ENCODE peak calls at places on chromosomes 5 and 9, in four cellular contexts. H is HepG2; W is CD4-positive, CD25-positive, alpha-beta regulatory T cell; E is right lobe of liver. F is an unnamed sample.

GRCh38 chr9:88973281-88974045 is 17.8 kb upstream of the S1PR3 start:
- DNase-seq in E (peak; percentile 18), W (no peak), H (no peak), F (no peak)

GRCh38 chr9:94859891-94860290 is 133.4 kb downstream of the AOPEP start:
- DNase-seq in W (no peak), H (no peak), E (no peak), F (no peak)

GRCh38 chr5:115460476-115460875 is 84.1 kb downstream of the FEM1C start:
- DNase-seq in E (no peak), W (no peak), H (no peak), F (peak; percentile 81)

GRCh38 chr9:70168521-70168920 is 90.3 kb upstream of the SMC5 start:
- DNase-seq in E (no peak), W (no peak), H (no peak), F (no peak)

GRCh38 chr9:70080481-70081119 is 37.0 kb downstream of the MAMDC2 start:
- DNase-seq in H (peak; percentile 3), W (no peak), E (peak; percentile 61), F (no peak)

GRCh38 chr9:27368317-27368985 is 71.5 kb upstream of the EQTN start:
- DNase-seq in W (no peak), H (no peak), E (no peak), F (peak; percentile 44)

GRCh38 chr5:143806568-143806967 is 5.4 kb upstream of the HMHB1 start:
- DNase-seq in E (no peak), W (no peak), H (no peak), F (no peak)

GRCh38 chr5:124677376-124677998 is 69.0 kb downstream of the ZNF608 start:
- DNase-seq in H (no peak), W (no peak), E (no peak), F (peak; percentile 79)

GRCh38 chr9:114002986-114003740 is 74.9 kb downstream of the AMBP start:
- DNase-seq in W (no peak), E (peak; percentile 28), H (no peak), F (no peak)

GRCh38 chr5:24606974-24607373 is 37.8 kb downstream of the CDH10 start:
- DNase-seq in H (no peak), W (no peak), E (no peak), F (no peak)

GRCh38 chr9:92180669-92181181 is 65.5 kb upstream of the SPTLC1 start:
- DNase-seq in H (peak; percentile 20), W (no peak), E (no peak), F (no peak)

GRCh38 chr5:150270546-150271295 is 18.9 kb downstream of the CAMK2A start:
- DNase-seq in W (no peak), H (peak; percentile 39), E (no peak), F (no peak)

GRCh38 chr9:77486968-77487367 is 161.2 kb downstream of the GNA14 start:
- DNase-seq in W (no peak), E (no peak), H (no peak), F (no peak)

GRCh38 chr5:130280528-130281217 is 376.4 kb downstream of the CHSY3 start:
- DNase-seq in E (no peak), W (no peak), H (no peak), F (no peak)

GRCh38 chr5:127813633-127814171 is 110.5 kb downstream of the CCDC192 start:
- DNase-seq in E (no peak), H (no peak), W (no peak), F (no peak)

GRCh38 chr9:133715866-133716563 is 22.1 kb downstream of the SARDH start:
- DNase-seq in E (peak; percentile 49), W (peak; percentile 25), H (peak; percentile 60), F (no peak)

DNA sequence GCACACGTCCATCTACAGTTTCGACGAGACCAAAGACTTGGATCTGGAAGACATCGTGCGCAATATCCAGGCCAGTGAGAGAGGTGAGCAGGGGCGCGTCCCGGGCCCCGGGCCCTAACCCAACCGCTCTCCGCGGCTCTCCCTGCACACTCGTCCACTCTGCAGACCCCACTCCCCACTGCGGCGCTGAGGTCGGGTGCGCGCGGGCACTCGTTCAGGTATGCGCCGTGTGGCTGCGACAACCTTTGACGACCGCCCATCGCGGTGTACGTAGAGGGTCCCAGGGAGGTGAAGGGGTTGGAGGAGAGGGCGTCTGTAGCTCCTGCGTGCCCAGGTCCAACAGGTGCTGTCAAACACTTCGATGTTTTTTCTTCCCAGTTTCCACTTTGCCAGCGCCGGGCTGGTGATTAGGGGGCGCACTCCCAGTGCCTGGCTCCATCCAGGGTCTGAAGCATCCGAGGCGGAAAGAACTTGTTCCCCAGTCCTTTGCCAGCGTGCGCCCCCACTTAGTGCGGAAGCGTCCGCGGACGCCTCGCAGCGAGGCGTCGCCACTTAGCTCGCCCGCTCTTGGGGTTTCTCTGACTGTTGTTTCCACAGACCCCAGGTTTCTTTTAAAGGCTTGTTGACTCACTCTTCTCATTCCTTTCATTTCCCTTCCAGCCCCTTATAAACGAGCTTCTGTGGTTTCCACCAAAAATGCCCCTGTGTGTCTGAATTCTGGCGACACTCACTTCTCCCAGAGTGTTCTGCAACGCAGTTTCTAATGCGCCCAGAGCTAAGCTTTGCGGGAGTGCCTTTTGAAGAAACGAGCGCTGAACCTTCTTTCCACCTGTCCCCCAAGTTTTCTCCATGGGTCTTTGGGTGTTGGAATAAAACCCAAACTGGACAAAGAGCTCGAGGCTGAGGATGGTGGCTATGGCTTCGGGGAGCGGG is 1.6 kb downstream of the NPR3 start:
- DNase-seq in E (no peak), W (no peak), H (no peak), F (no peak)
- H3K4me3 ChIP-seq in E (peak overlapping the region; percentile 74), W (no peak overlapping the region), H (no peak overlapping the region), F (no peak overlapping the region)

DNA sequence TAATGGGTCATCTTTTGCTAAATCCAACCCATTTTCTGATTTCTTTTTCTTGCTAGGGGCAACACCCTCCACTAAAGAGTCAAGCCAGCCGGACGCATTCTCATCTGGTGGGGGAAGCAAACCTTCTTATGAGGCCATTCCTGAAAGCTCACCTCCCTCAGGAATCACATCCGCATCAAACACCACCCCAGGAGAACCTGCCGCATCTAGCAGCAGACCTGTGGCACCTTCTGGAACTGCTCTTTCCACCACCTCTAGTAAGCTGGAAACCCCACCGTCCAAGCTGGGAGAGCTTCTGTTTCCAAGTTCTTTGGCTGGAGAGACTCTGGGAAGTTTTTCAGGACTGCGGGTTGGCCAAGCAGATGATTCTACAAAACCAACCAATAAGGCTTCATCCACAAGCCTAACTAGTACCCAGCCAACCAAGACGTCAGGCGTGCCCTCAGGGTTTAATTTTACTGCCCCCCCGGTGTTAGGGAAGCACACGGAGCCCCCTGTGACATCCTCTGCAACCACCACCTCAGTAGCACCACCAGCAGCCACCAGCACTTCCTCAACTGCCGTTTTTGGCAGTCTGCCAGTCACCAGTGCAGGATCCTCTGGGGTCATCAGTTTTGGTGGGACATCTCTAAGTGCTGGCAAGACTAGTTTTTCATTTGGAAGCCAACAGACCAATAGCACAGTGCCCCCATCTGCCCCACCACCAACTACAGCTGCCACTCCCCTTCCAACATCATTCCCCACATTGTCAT is 72.0 kb downstream of the NUP214 start:
- DNase-seq in W (no peak), E (no peak), H (no peak), F (no peak)
- H3K36me3 ChIP-seq in W (peaks cover 62% of the 10 kb centered on the region), E (peaks cover 65% of the 10 kb centered on the region), H (peaks cover 82% of the 10 kb centered on the region), F (peaks cover 28% of the 10 kb centered on the region)

DNA sequence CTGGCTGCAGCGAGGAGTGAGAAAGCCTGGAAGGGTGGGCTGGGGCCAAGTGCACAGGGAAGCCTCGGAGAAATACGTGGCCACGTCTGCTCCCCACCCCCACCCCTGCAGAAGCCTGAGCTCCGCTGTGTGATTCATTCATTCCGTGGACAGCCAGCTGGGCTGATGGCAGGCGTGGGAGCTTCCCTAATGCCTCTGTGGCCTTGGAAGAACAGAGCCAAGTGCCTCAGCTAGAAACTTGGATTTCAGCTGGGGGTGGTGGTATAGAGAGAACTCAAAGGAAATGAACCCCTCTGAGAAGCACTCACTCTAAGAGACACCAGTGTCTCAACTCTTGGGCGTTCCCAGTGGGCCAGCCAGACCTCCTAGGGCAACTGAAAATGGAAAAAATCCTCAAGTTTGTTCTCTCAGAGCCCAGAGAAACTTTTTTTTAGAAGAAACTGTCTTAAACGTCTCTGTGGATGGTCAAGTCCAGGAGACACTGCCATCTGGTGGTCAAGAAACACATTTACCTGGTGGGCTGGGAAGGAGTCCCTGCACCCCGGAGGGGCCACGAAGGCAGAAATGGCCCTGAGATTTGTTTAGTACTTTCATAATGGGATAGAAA is 18.0 kb downstream of the ATOX1 start:
- DNase-seq in W (peak; percentile 51), E (no peak), H (peak; percentile 30), F (peak; percentile 48)
- H3K4me3 ChIP-seq in W (peak overlapping the region; percentile 18), E (no peak overlapping the region), H (no peak overlapping the region), F (no peak overlapping the region)

GRCh38 chr9:137267933-137268355 is 9.6 kb upstream of the TOR4A start:
- DNase-seq in W (no peak), H (no peak), E (no peak), F (no peak)
- H3K36me3 ChIP-seq in W (peaks cover 33% of the 10 kb centered on the region), H (peaks cover 35% of the 10 kb centered on the region), E (peaks cover 21% of the 10 kb centered on the region), F (peaks cover 7% of the 10 kb centered on the region)

GRCh38 chr5:33337621-33337960 is 103.2 kb upstream of the TARS1 start:
- DNase-seq in E (no peak), H (no peak), W (no peak), F (no peak)
- H3K4me3 ChIP-seq in E (no peak overlapping the region), H (no peak overlapping the region), W (no peak overlapping the region), F (no peak overlapping the region)

GRCh38 chr5:43608406-43608805 is 5.4 kb downstream of the NNT start:
- DNase-seq in E (no peak), H (no peak), W (no peak), F (no peak)

GRCh38 chr5:43615445-43616184 is 12.6 kb downstream of the NNT start:
- DNase-seq in H (peak; percentile 56), E (peak; percentile 74), W (no peak), F (no peak)

GRCh38 chr5:43609752-43610151 is 6.8 kb downstream of the NNT start:
- DNase-seq in W (peak; percentile 17), H (no peak), E (no peak), F (no peak)

GRCh38 chr5:43616535-43616934 is 13.6 kb downstream of the NNT start:
- DNase-seq in E (no peak), W (no peak), H (no peak), F (no peak)

GRCh38 chr5:43613370-43613769 is 10.4 kb downstream of the NNT start:
- DNase-seq in W (no peak), H (no peak), E (no peak), F (no peak)
- H3K36me3 ChIP-seq in W (peaks cover 59% of the 10 kb centered on the region), H (peaks cover 29% of the 10 kb centered on the region), E (peaks cover 52% of the 10 kb centered on the region), F (peaks cover 16% of the 10 kb centered on the region)